ENCODE peak calls at places on chromosome 20, in five cellular contexts. T, Z, F, W and Q are unnamed samples.

GRCh38 chr20:35515949-35516645 is 13.4 kb downstream of the C20orf173 start:
- DNase-seq in W (no peak), T (no peak), F (no peak), Z (no peak), Q (no peak)

GRCh38 chr20:57659131-57659788 is 39.0 kb upstream of the ZBP1 start:
- DNase-seq in F (no peak), Z (no peak), T (peak; percentile 13), W (no peak), Q (peak; percentile 10)

GRCh38 chr20:22490287-22491187 is 93.8 kb downstream of the FOXA2 start:
- DNase-seq in F (peak; percentile 93), W (peak; percentile 18), T (no peak), Z (no peak), Q (peak; percentile 25)

GRCh38 chr20:3046677-3047462 is 1.0 kb downstream of the MRPS26 start:
- DNase-seq in W (peak; percentile 55), Z (no peak), T (no peak), F (peak; percentile 57), Q (no peak)

GRCh38 chr20:19621072-19621471 is 137.0 kb upstream of the RIN2 start:
- DNase-seq in T (no peak), W (no peak), Z (no peak), F (no peak), Q (no peak)

GRCh38 chr20:38631155-38632022 is 29.8 kb downstream of the ARHGAP40 start:
- DNase-seq in T (no peak), Z (no peak), F (no peak), W (no peak), Q (no peak)

GRCh38 chr20:21808863-21809664 is 103.6 kb downstream of the PAX1 start:
- DNase-seq in F (no peak), W (peak; percentile 77), T (no peak), Z (peak; percentile 33), Q (peak; percentile 48)

GRCh38 chr20:40650707-40651106 is 38.3 kb downstream of the MAFB start:
- DNase-seq in T (no peak), Z (no peak), F (no peak), W (no peak), Q (no peak)

GRCh38 chr20:40682104-40683045 is 6.7 kb downstream of the MAFB start:
- DNase-seq in F (no peak), W (no peak), Z (no peak), T (no peak), Q (peak; percentile 52)

GRCh38 chr20:37228111-37228510 is 33.5 kb downstream of the GHRH start:
- DNase-seq in T (no peak), W (no peak), F (no peak), Z (no peak), Q (no peak)

GRCh38 chr20:35260426-35260825 is 17.5 kb downstream of the MMP24OS start:
- DNase-seq in Z (no peak), F (no peak), W (no peak), T (no peak), Q (no peak)

GRCh38 chr20:50313223-50313820 is 122.7 kb downstream of the CEBPB start:
- DNase-seq in T (no peak), Z (no peak), F (no peak), W (no peak), Q (no peak)

GRCh38 chr20:25286917-25287316 is 39.0 kb downstream of the PYGB start:
- DNase-seq in Z (no peak), T (peak; percentile 8), W (no peak), F (no peak), Q (peak; percentile 9)

GRCh38 chr20:56504373-56505005 is 20.1 kb upstream of the FAM209A start:
- DNase-seq in Z (no peak), T (no peak), W (peak; percentile 18), F (no peak), Q (no peak)

GRCh38 chr20:62940875-62941274 is 2.9 kb downstream of the GID8 start:
- DNase-seq in Z (no peak), T (no peak), W (no peak), F (no peak), Q (no peak)

GRCh38 chr20:62489186-62489939 is 13.6 kb upstream of the GATA5 start:
- DNase-seq in F (no peak), W (no peak), Z (no peak), T (no peak), Q (no peak)

GRCh38 chr20:37992802-37993538 is 40.3 kb downstream of the TTI1 start:
- DNase-seq in F (peak; percentile 17), T (no peak), Z (no peak), W (peak; percentile 89), Q (peak; percentile 43)

GRCh38 chr20:43409041-43409913 is 48.4 kb upstream of the SRSF6 start:
- DNase-seq in W (peak; percentile 67), T (no peak), Z (no peak), F (no peak), Q (no peak)

GRCh38 chr20:1160496-1160895 is 24.3 kb downstream of the TMEM74B start:
- DNase-seq in W (no peak), Z (no peak), F (no peak), T (no peak), Q (no peak)

GRCh38 chr20:22471156-22471836 is 113.1 kb downstream of the FOXA2 start:
- DNase-seq in T (no peak), F (no peak), Z (no peak), W (no peak), Q (no peak)

GRCh38 chr20:47272893-47273590 is 83.5 kb downstream of the ZMYND8 start:
- DNase-seq in Z (peak; percentile 40), T (peak; percentile 74), F (peak; percentile 50), W (peak; percentile 84), Q (no peak)

GRCh38 chr20:50281831-50282591 is 91.4 kb downstream of the CEBPB start:
- DNase-seq in T (no peak), F (no peak), W (peak; percentile 20), Z (peak; percentile 31), Q (no peak)

GRCh38 chr20:6993016-6993415 is 225.5 kb downstream of the BMP2 start:
- DNase-seq in Z (no peak), W (no peak), F (no peak), T (no peak), Q (no peak)

GRCh38 chr20:64224344-64225165 is 31.0 kb upstream of the PCMTD2 start:
- DNase-seq in F (no peak), T (no peak), W (no peak), Z (no peak), Q (no peak)

GRCh38 chr20:51432251-51432784 is 110.2 kb downstream of the NFATC2 start:
- DNase-seq in W (no peak), T (no peak), Z (no peak), F (no peak), Q (no peak)

GRCh38 chr20:32637311-32637710 is 36.4 kb downstream of the C20orf203 start:
- DNase-seq in W (no peak), F (no peak), Z (no peak), T (no peak), Q (no peak)

GRCh38 chr20:13703265-13703664 is 64.5 kb upstream of the TASP1 start:
- DNase-seq in T (no peak), W (no peak), Z (no peak), F (no peak), Q (no peak)

GRCh38 chr20:61387204-61387958 is 135.3 kb downstream of the CDH4 start:
- DNase-seq in T (no peak), F (no peak), Z (no peak), W (no peak), Q (peak; percentile 37)